ENCODE peak calls at places on chromosomes 4 and X, in eight cellular contexts. X is mucosa of gallbladder; Y is GM06990; A is CD14-positive monocyte; W is activated T-helper 9 cell treated with anti-CD3 and anti-CD28 coated beads, Interleukin-2, amount 50 U/mL, for 16 hours; T is OCI-LY7; U is NCI-H2081; Z is lower lobe of right lung. Q is an unnamed sample.

GRCh38 chrX:2583194-2584162 is 82.7 kb upstream of the DHRSX start:
- DNase-seq in X (no peak), Y (no peak), A (no peak), W (no peak), T (no peak), U (no peak), Z (no peak), Q (no peak)

GRCh38 chrX:39470588-39471155 is 627.1 kb downstream of the BCOR start:
- DNase-seq in X (peak; percentile 50), Y (no peak), A (no peak), W (no peak), T (no peak), U (no peak), Z (no peak), Q (peak; percentile 24)

GRCh38 chr4:119490335-119490734 is 138.3 kb downstream of the PDE5A start:
- DNase-seq in X (no peak), Y (no peak), A (no peak), W (no peak), T (peak; percentile 32), U (peak; percentile 19), Z (no peak), Q (peak; percentile 6)

GRCh38 chrX:70456256-70456655 is 11.6 kb downstream of the DLG3 start:
- DNase-seq in X (no peak), Y (no peak), A (no peak), W (no peak), T (no peak), U (no peak), Z (no peak), Q (no peak)

GRCh38 chr4:31366041-31366440 is 645.9 kb downstream of the PCDH7 start:
- DNase-seq in X (no peak), Y (no peak), A (no peak), W (no peak), T (no peak), U (no peak), Z (no peak), Q (no peak)

GRCh38 chr4:2094545-2094944 is 35.4 kb downstream of the NAT8L start:
- DNase-seq in X (no peak), Y (no peak), A (no peak), W (no peak), T (no peak), U (no peak), Z (no peak), Q (no peak)

GRCh38 chrX:41655631-41656030 is 33.1 kb upstream of the GPR34 start:
- DNase-seq in X (no peak), Y (no peak), A (no peak), W (no peak), T (no peak), U (no peak), Z (no peak), Q (peak; percentile 5)

GRCh38 chrX:112941209-112941788 is 100.7 kb upstream of the AMOT start:
- DNase-seq in X (no peak), Y (no peak), A (no peak), W (no peak), T (no peak), U (no peak), Z (no peak), Q (no peak)

GRCh38 chrX:129833153-129834004 is 10.3 kb downstream of the ZDHHC9 start:
- DNase-seq in X (no peak), Y (no peak), A (no peak), W (no peak), T (no peak), U (no peak), Z (no peak), Q (peak; percentile 63)

GRCh38 chr4:11548529-11549176 is 120.0 kb upstream of the HS3ST1 start:
- DNase-seq in X (peak; percentile 47), Y (no peak), A (no peak), W (no peak), T (no peak), U (no peak), Z (no peak), Q (no peak)

GRCh38 chr4:143455211-143455610 is 58.3 kb upstream of the SMARCA5 start:
- DNase-seq in X (no peak), Y (no peak), A (no peak), W (no peak), T (no peak), U (no peak), Z (no peak), Q (no peak)

GRCh38 chr4:186029731-186030421 is 39.1 kb upstream of the TLR3 start:
- DNase-seq in X (peak; percentile 76), Y (no peak), A (no peak), W (no peak), T (no peak), U (peak; percentile 65), Z (peak; percentile 67), Q (no peak)

GRCh38 chr4:3470244-3471097 is 7.4 kb downstream of the DOK7 start:
- DNase-seq in X (no peak), Y (no peak), A (no peak), W (no peak), T (no peak), U (no peak), Z (peak; percentile 42), Q (no peak)

GRCh38 chrX:63551856-63552255 is 200.7 kb upstream of the SPIN4 start:
- DNase-seq in X (no peak), Y (no peak), A (no peak), W (no peak), T (no peak), U (no peak), Z (no peak), Q (no peak)

GRCh38 chr4:2305766-2306501 is 44.0 kb upstream of the MXD4 start:
- DNase-seq in X (peak; percentile 10), Y (no peak), A (no peak), W (no peak), T (no peak), U (no peak), Z (no peak), Q (no peak)

GRCh38 chr4:20422398-20422797 is 170.7 kb downstream of the SLIT2 start:
- DNase-seq in X (peak; percentile 48), Y (no peak), A (no peak), W (no peak), T (peak; percentile 55), U (peak; percentile 82), Z (no peak), Q (peak; percentile 48)

GRCh38 chr4:91064157-91064853 is 937.1 kb downstream of the CCSER1 start:
- DNase-seq in X (no peak), Y (no peak), A (no peak), W (no peak), T (no peak), U (peak; percentile 85), Z (no peak), Q (no peak)

GRCh38 chr4:142044271-142044670 is 407.9 kb downstream of the IL15 start:
- DNase-seq in X (no peak), Y (no peak), A (no peak), W (no peak), T (no peak), U (no peak), Z (no peak), Q (peak; percentile 45)

GRCh38 chrX:55342533-55343501 is 78.1 kb upstream of the PAGE3 start:
- DNase-seq in X (peak; percentile 38), Y (no peak), A (no peak), W (peak; percentile 1), T (peak; percentile 33), U (peak; percentile 2), Z (no peak), Q (peak; percentile 15)

GRCh38 chrX:150958177-150958576 is 25.0 kb upstream of the HMGB3 start:
- DNase-seq in X (no peak), Y (no peak), A (no peak), W (no peak), T (no peak), U (no peak), Z (no peak), Q (no peak)

GRCh38 chr4:11720292-11720691 is 291.6 kb upstream of the HS3ST1 start:
- DNase-seq in X (peak; percentile 29), Y (no peak), A (no peak), W (no peak), T (no peak), U (peak; percentile 47), Z (no peak), Q (no peak)

GRCh38 chrX:97685753-97686152 is 802.0 kb downstream of the RPA4 start:
- DNase-seq in X (no peak), Y (no peak), A (no peak), W (no peak), T (peak; percentile 53), U (peak; percentile 64), Z (no peak), Q (peak; percentile 16)

GRCh38 chr4:4585012-4585670 is 43.3 kb upstream of the STX18 start:
- DNase-seq in X (no peak), Y (no peak), A (no peak), W (no peak), T (no peak), U (no peak), Z (no peak), Q (peak; percentile 81)

GRCh38 chrX:73400136-73400748 is 46.6 kb upstream of the CDX4 start:
- DNase-seq in X (no peak), Y (no peak), A (no peak), W (no peak), T (no peak), U (no peak), Z (no peak), Q (no peak)

GRCh38 chr4:160498211-160498610 is 1395.3 kb downstream of the RAPGEF2 start:
- DNase-seq in X (no peak), Y (no peak), A (no peak), W (no peak), T (no peak), U (no peak), Z (no peak), Q (no peak)

GRCh38 chr4:110032603-110033002 is 119.9 kb downstream of the EGF start:
- DNase-seq in X (no peak), Y (no peak), A (peak; percentile 65), W (no peak), T (no peak), U (no peak), Z (no peak), Q (no peak)

GRCh38 chr4:150579591-150580234 is 2.2 kb upstream of the MAB21L2 start:
- DNase-seq in X (no peak), Y (peak; percentile 20), A (no peak), W (no peak), T (no peak), U (no peak), Z (no peak), Q (no peak)

GRCh38 chr4:692771-693554 is 4.0 kb upstream of the SLC49A3 start:
- DNase-seq in X (no peak), Y (no peak), A (no peak), W (no peak), T (no peak), U (no peak), Z (no peak), Q (no peak)

GRCh38 chr4:128524311-128524710 is 236.7 kb upstream of the PGRMC2 start:
- DNase-seq in X (peak; percentile 66), Y (no peak), A (no peak), W (no peak), T (no peak), U (no peak), Z (peak; percentile 59), Q (peak; percentile 89)

GRCh38 chr4:57094482-57095223 is 15.5 kb downstream of the IGFBP7 start:
- DNase-seq in X (no peak), Y (no peak), A (no peak), W (no peak), T (no peak), U (no peak), Z (no peak), Q (peak; percentile 69)

GRCh38 chr4:148065069-148065468 is 333.2 kb downstream of the ARHGAP10 start:
- DNase-seq in X (peak; percentile 60), Y (no peak), A (no peak), W (no peak), T (no peak), U (no peak), Z (no peak), Q (peak; percentile 25)

Q was measured in EL.